ENCODE peak calls at places on chromosomes 12 and 14, in four cellular contexts. K is CD8-positive, alpha-beta T cell; I is tibial artery; E is stomach. Z is an unnamed sample.

GRCh38 chr12:111069886-111070285 is 149.5 kb upstream of the MYL2 start:
- DNase-seq in K (no peak), I (no peak), E (no peak), Z (no peak)

GRCh38 chr14:105436891-105437722 is 17.5 kb downstream of the MTA1 start:
- DNase-seq in K (no peak), I (no peak), E (no peak), Z (no peak)

GRCh38 chr14:56390859-56391258 is 188.7 kb upstream of the TMEM260 start:
- DNase-seq in K (no peak), I (no peak), E (no peak), Z (no peak)

GRCh38 chr12:115362319-115362976 is 678.5 kb upstream of the TBX3 start:
- DNase-seq in K (no peak), I (no peak), E (no peak), Z (no peak)

GRCh38 chr14:58398495-58398894 is 2.8 kb downstream of the TOMM20L start:
- DNase-seq in K (no peak), I (no peak), E (no peak), Z (no peak)

GRCh38 chr12:69459477-69459876 is 10.7 kb upstream of the FRS2 start:
- DNase-seq in K (no peak), I (no peak), E (no peak), Z (no peak)

GRCh38 chr12:95882080-95882479 is 23.3 kb downstream of the SNRPF start:
- DNase-seq in K (no peak), I (no peak), E (no peak), Z (no peak)

GRCh38 chr12:41932470-41932991 is 212.1 kb downstream of the GXYLT1 start:
- DNase-seq in K (no peak), I (peak; percentile 81), E (peak; percentile 63), Z (no peak)

GRCh38 chr12:43312991-43313505 is 239.0 kb downstream of the ADAMTS20 start:
- DNase-seq in K (no peak), I (no peak), E (no peak), Z (no peak)

GRCh38 chr14:91834571-91834970 is 32.8 kb downstream of the TC2N start:
- DNase-seq in K (no peak), I (no peak), E (no peak), Z (no peak)

GRCh38 chr12:48969847-48970701 is 1.5 kb downstream of the WNT10B start:
- DNase-seq in K (no peak), I (no peak), E (no peak), Z (no peak)

GRCh38 chr12:32605326-32606095 is 73.6 kb upstream of the DNM1L start:
- DNase-seq in K (no peak), I (no peak), E (no peak), Z (no peak)

GRCh38 chr12:129202109-129202814 is 349.0 kb downstream of the GLT1D1 start:
- DNase-seq in K (no peak), I (no peak), E (no peak), Z (no peak)

GRCh38 chr14:65280653-65281052 is 131.9 kb upstream of the FUT8 start:
- DNase-seq in K (no peak), I (no peak), E (no peak), Z (no peak)

GRCh38 chr12:69354561-69355187 is 4.9 kb upstream of the YEATS4 start:
- DNase-seq in K (no peak), I (no peak), E (no peak), Z (no peak)

GRCh38 chr12:105279460-105280056 is 43.6 kb upstream of the APPL2 start:
- DNase-seq in K (peak; percentile 1), I (no peak), E (peak; percentile 33), Z (peak; percentile 29)

GRCh38 chr12:105278043-105278697 is 42.2 kb upstream of the APPL2 start:
- DNase-seq in K (no peak), I (no peak), E (peak; percentile 31), Z (no peak)

GRCh38 chr12:105285378-105285777 is 45.1 kb upstream of the C12orf75 start:
- DNase-seq in K (no peak), I (no peak), E (no peak), Z (no peak)

GRCh38 chr12:105280966-105281693 is 45.2 kb upstream of the APPL2 start:
- DNase-seq in K (no peak), I (no peak), E (peak; percentile 74), Z (no peak)

GRCh38 chr12:105281694-105282049 is 45.7 kb upstream of the APPL2 start:
- DNase-seq in K (no peak), I (no peak), E (peak; percentile 36), Z (no peak)
- H3K4me3 ChIP-seq in K (no peak overlapping the region), I (no peak overlapping the region), E (no peak overlapping the region), Z (no peak overlapping the region)

GRCh38 chr14:73759714-73760597 is 45.8 kb upstream of the PNMA1 start:
- DNase-seq in K (peak; percentile 92), I (peak; percentile 99), E (peak; percentile 98), Z (peak; percentile 85)

GRCh38 chr14:73759183-73759713 is 45.1 kb upstream of the PNMA1 start:
- DNase-seq in K (no peak), I (peak; percentile 88), E (peak; percentile 64), Z (no peak)

GRCh38 chr14:73757381-73757780 is 43.2 kb upstream of the PNMA1 start:
- DNase-seq in K (no peak), I (no peak), E (no peak), Z (no peak)

GRCh38 chr14:73757876-73758391 is 43.8 kb upstream of the PNMA1 start:
- DNase-seq in K (no peak), I (no peak), E (no peak), Z (no peak)

GRCh38 chr14:73758392-73759182 is 44.4 kb upstream of the PNMA1 start:
- DNase-seq in K (peak; percentile 45), I (peak; percentile 82), E (peak; percentile 82), Z (no peak)
- TF ChIP-seq CTCF in K (peak; percentile 55), I (peak; percentile 36), E (no peak), Z (peak; percentile 83)

DNA sequence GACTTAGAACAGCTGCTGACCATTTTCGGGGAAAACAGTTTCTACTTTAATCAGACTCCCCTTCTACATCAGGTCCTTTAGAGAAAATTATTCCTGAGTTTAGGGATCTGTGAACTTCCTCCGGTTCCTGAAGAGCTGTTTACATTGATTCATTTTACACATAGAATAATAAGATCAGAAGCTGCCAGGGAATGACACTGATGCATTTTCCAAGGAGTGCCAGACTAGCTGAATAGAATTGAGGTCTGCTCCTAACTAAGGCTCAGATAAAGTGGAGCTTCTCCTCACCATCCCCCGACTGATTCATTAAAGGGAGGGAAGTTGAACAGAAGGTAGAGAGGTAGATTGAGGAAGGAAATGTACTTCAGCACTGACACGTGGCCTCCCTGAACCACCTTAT is 41.9 kb upstream of the PSMA6 start:
- DNase-seq in K (no peak), I (no peak), E (no peak), Z (no peak)
- H3K4me3 ChIP-seq in K (no peak overlapping the region), I (no peak overlapping the region), E (no peak overlapping the region), Z (no peak overlapping the region)

DNA sequence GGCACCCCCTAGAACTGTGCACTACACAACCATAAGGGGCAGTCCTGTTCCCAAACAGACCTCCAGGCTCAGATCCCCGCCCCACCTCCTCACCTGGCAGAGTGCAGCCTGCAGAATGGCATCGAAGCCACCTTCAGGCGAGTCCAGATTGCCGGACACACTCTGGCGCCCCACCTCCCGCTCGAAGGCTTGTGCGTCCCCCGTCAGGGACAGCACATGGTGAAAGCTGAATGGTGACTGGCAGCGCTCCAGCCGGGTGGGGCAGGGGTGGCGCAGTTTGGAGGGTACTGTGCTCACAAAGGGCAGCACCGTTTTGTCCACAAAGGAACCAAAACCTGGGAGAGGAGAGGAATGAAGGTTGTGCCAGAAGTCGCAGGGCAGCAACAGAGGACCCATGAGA is 10.6 kb downstream of the ITGB7 start:
- DNase-seq in K (no peak), I (peak; percentile 61), E (no peak), Z (no peak)
- TF ChIP-seq CTCF in K (no peak), I (no peak), E (no peak), Z (no peak)

DNA sequence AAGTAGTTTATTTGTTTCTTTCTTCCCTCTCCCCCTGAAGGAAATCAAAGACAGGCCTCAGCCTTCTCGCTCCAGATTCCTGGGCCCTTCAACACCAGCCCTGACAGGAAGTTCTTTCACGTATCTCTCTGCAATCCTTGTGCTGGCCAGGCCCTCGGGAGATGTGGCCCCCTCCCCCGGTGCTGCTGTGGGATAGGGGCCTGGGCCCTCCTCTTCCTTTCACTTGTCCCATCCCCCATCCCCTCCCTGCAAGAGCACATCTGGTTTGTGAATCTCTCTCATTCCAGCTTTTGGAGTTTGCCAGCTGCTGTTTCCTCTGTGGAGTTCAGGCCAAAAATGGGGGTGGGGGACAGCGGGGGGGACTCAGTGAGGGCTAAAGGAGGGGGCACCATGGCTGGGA is 7.2 kb downstream of the LRP1 start:
- DNase-seq in K (no peak), I (no peak), E (no peak), Z (no peak)
- H3K4me3 ChIP-seq in K (no peak overlapping the region), I (peak overlapping the region; percentile 24), E (peak overlapping the region; percentile 17), Z (no peak overlapping the region)

GRCh38 chr14:23538785-23539184 is 12.8 kb downstream of the ZFHX2 start:
- DNase-seq in K (no peak), I (no peak), E (no peak), Z (no peak)

GRCh38 chr14:23539867-23540469 is 11.6 kb downstream of the ZFHX2 start:
- DNase-seq in K (no peak), I (no peak), E (no peak), Z (no peak)

GRCh38 chr14:23537351-23538048 is 14.1 kb downstream of the ZFHX2 start:
- DNase-seq in K (no peak), I (no peak), E (no peak), Z (no peak)

GRCh38 chr14:23538049-23538718 is 13.4 kb downstream of the ZFHX2 start:
- DNase-seq in K (no peak), I (no peak), E (no peak), Z (no peak)

DNA sequence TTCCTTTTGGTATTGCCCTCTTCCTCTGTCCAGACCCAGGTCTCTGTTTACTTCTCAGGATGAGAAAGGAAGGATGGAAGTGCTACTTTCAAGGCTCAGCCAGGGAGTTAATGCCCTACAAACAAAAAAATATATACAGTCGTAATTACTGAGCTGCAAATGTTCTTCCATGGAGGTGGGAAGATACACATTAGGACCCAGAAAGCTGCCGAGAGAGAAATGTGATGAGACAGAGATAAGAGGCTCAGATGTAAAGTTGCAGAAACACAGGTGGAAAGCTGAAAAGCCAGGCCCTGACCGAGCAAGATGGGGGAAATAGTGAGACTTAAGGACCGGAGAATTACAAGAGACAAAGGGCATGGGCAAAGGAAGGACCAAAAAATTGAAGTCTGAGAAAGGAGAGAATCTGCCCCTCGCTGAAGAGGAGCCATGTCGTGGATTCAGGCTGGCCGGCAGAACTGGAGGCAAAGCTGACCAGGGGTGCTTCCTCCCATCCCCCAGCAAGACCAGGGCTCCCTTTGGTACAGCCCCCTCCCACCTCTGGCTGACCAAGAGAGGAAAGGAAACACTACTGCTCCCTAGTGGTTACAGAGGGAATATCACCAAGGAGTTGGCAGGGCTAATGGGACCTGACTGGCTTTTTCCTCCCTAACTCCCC is 12.2 kb downstream of the ZFHX2 start:
- DNase-seq in K (no peak), I (no peak), E (no peak), Z (no peak)
- TF ChIP-seq CTCF in K (peak; percentile 64), I (peak; percentile 66), E (no peak), Z (peak; percentile 89)

GRCh38 chr14:99191663-99192621 is 80.1 kb downstream of the BCL11B start:
- DNase-seq in K (no peak), I (peak; percentile 81), E (peak; percentile 71), Z (no peak)
- H3K4me3 ChIP-seq in K (peak overlapping the region; percentile 36), I (peak overlapping the region; percentile 37), E (peak overlapping the region; percentile 39), Z (no peak overlapping the region)

GRCh38 chr14:106556665-106557289 is 1030.4 kb downstream of the TMEM121 start:
- DNase-seq in K (peak; percentile 54), I (no peak), E (peak; percentile 60), Z (no peak)
- TF ChIP-seq CTCF in K (peak; percentile 98), I (peak; percentile 6), E (no peak), Z (peak; percentile 90)

Z was measured in GM12864.